ENCODE peak calls at places on chromosomes 12 and 14, in six cellular contexts. One of them, this sample, is unnamed.

GRCh38 chr12:52151859-52152783 is 39.7 kb downstream of the KRT80 start:
- DNase-seq in effector memory CD4-positive, alpha-beta T cell: peak
- DNase-seq in IMR-90: peak
- DNase-seq in sigmoid colon: peak
- DNase-seq in H7: peak
- DNase-seq in right cardiac atrium: peak
- DNase-seq in this sample: peak

GRCh38 chr14:51087024-51087423 is 7.9 kb downstream of the TRIM9 start:
- DNase-seq in IMR-90: no peak
- DNase-seq in effector memory CD4-positive, alpha-beta T cell: no peak
- DNase-seq in H7: peak
- DNase-seq in right cardiac atrium: no peak
- DNase-seq in sigmoid colon: peak
- DNase-seq in this sample: no peak

GRCh38 chr12:55974308-55974724 is 438 bp downstream of the RAB5B start:
- DNase-seq in sigmoid colon: peak
- DNase-seq in effector memory CD4-positive, alpha-beta T cell: peak
- DNase-seq in right cardiac atrium: no peak
- DNase-seq in IMR-90: peak
- DNase-seq in H7: peak
- DNase-seq in this sample: no peak

GRCh38 chr14:69356903-69357543 is 41.1 kb downstream of the ERH start:
- DNase-seq in effector memory CD4-positive, alpha-beta T cell: no peak
- DNase-seq in IMR-90: no peak
- DNase-seq in sigmoid colon: peak
- DNase-seq in right cardiac atrium: no peak
- DNase-seq in H7: peak
- DNase-seq in this sample: no peak

GRCh38 chr14:25121342-25122129 is 71.6 kb upstream of the STXBP6 start:
- DNase-seq in right cardiac atrium: no peak
- DNase-seq in sigmoid colon: no peak
- DNase-seq in H7: no peak
- DNase-seq in IMR-90: peak
- DNase-seq in effector memory CD4-positive, alpha-beta T cell: no peak
- DNase-seq in this sample: peak

GRCh38 chr14:95683793-95684192 is 2.4 kb upstream of the TCL1B start:
- DNase-seq in H7: peak
- DNase-seq in effector memory CD4-positive, alpha-beta T cell: peak
- DNase-seq in sigmoid colon: no peak
- DNase-seq in right cardiac atrium: no peak
- DNase-seq in IMR-90: no peak
- DNase-seq in this sample: peak

GRCh38 chr12:45446013-45446412 is 230.1 kb downstream of the ANO6 start:
- DNase-seq in IMR-90: no peak
- DNase-seq in right cardiac atrium: no peak
- DNase-seq in sigmoid colon: no peak
- DNase-seq in H7: no peak
- DNase-seq in effector memory CD4-positive, alpha-beta T cell: no peak
- DNase-seq in this sample: no peak

GRCh38 chr12:104183443-104183842 is 32.1 kb upstream of the TXNRD1 start:
- DNase-seq in effector memory CD4-positive, alpha-beta T cell: no peak
- DNase-seq in IMR-90: no peak
- DNase-seq in right cardiac atrium: no peak
- DNase-seq in sigmoid colon: no peak
- DNase-seq in H7: no peak
- DNase-seq in this sample: no peak

GRCh38 chr14:95153866-95154265 is 3.5 kb downstream of the DICER1 start:
- DNase-seq in sigmoid colon: no peak
- DNase-seq in IMR-90: no peak
- DNase-seq in effector memory CD4-positive, alpha-beta T cell: no peak
- DNase-seq in H7: no peak
- DNase-seq in right cardiac atrium: no peak
- DNase-seq in this sample: no peak

GRCh38 chr12:40171501-40171900 is 53.3 kb upstream of the LRRK2 start:
- DNase-seq in H7: no peak
- DNase-seq in right cardiac atrium: no peak
- DNase-seq in IMR-90: no peak
- DNase-seq in sigmoid colon: no peak
- DNase-seq in effector memory CD4-positive, alpha-beta T cell: no peak
- DNase-seq in this sample: no peak

GRCh38 chr14:102523200-102524025 is 13.8 kb upstream of the ANKRD9 start:
- DNase-seq in sigmoid colon: no peak
- DNase-seq in effector memory CD4-positive, alpha-beta T cell: no peak
- DNase-seq in right cardiac atrium: peak
- DNase-seq in H7: peak
- DNase-seq in IMR-90: no peak
- DNase-seq in this sample: no peak

GRCh38 chr12:80814453-80814852 is 97.7 kb downstream of the MYF5 start:
- DNase-seq in sigmoid colon: no peak
- DNase-seq in H7: no peak
- DNase-seq in effector memory CD4-positive, alpha-beta T cell: no peak
- DNase-seq in IMR-90: no peak
- DNase-seq in right cardiac atrium: no peak
- DNase-seq in this sample: no peak

GRCh38 chr12:105226219-105226618 is 9.8 kb downstream of the APPL2 start:
- DNase-seq in right cardiac atrium: peak
- DNase-seq in effector memory CD4-positive, alpha-beta T cell: no peak
- DNase-seq in H7: no peak
- DNase-seq in IMR-90: peak
- DNase-seq in sigmoid colon: peak
- DNase-seq in this sample: peak

GRCh38 chr14:79254069-79254775 is 957.1 kb downstream of the DIO2 start:
- DNase-seq in H7: no peak
- DNase-seq in effector memory CD4-positive, alpha-beta T cell: no peak
- DNase-seq in IMR-90: peak
- DNase-seq in right cardiac atrium: no peak
- DNase-seq in sigmoid colon: no peak
- DNase-seq in this sample: no peak

GRCh38 chr14:104935955-104936354 is 11.3 kb downstream of the PLD4 start:
- DNase-seq in H7: no peak
- DNase-seq in effector memory CD4-positive, alpha-beta T cell: no peak
- DNase-seq in right cardiac atrium: no peak
- DNase-seq in sigmoid colon: no peak
- DNase-seq in IMR-90: no peak
- DNase-seq in this sample: peak

GRCh38 chr12:62192486-62193250 is 67.5 kb upstream of the USP15 start:
- DNase-seq in sigmoid colon: peak
- DNase-seq in right cardiac atrium: peak
- DNase-seq in IMR-90: peak
- DNase-seq in effector memory CD4-positive, alpha-beta T cell: peak
- DNase-seq in H7: peak
- DNase-seq in this sample: no peak

GRCh38 chr12:79737875-79738718 is 47.3 kb upstream of the PAWR start:
- DNase-seq in right cardiac atrium: no peak
- DNase-seq in effector memory CD4-positive, alpha-beta T cell: no peak
- DNase-seq in H7: peak
- DNase-seq in sigmoid colon: no peak
- DNase-seq in IMR-90: peak
- DNase-seq in this sample: peak

GRCh38 chr12:5567021-5567744 is 135.3 kb downstream of the NTF3 start:
- DNase-seq in right cardiac atrium: peak
- DNase-seq in sigmoid colon: no peak
- DNase-seq in H7: no peak
- DNase-seq in effector memory CD4-positive, alpha-beta T cell: no peak
- DNase-seq in IMR-90: peak
- DNase-seq in this sample: no peak

GRCh38 chr12:48349471-48349870 is 1.2 kb downstream of the ZNF641 start:
- DNase-seq in effector memory CD4-positive, alpha-beta T cell: no peak
- DNase-seq in right cardiac atrium: peak
- DNase-seq in H7: no peak
- DNase-seq in sigmoid colon: no peak
- DNase-seq in IMR-90: no peak
- DNase-seq in this sample: no peak

GRCh38 chr14:92625213-92625612 is 111.6 kb downstream of the RIN3 start:
- DNase-seq in sigmoid colon: no peak
- DNase-seq in effector memory CD4-positive, alpha-beta T cell: no peak
- DNase-seq in H7: no peak
- DNase-seq in right cardiac atrium: no peak
- DNase-seq in IMR-90: peak
- DNase-seq in this sample: no peak

DNA sequence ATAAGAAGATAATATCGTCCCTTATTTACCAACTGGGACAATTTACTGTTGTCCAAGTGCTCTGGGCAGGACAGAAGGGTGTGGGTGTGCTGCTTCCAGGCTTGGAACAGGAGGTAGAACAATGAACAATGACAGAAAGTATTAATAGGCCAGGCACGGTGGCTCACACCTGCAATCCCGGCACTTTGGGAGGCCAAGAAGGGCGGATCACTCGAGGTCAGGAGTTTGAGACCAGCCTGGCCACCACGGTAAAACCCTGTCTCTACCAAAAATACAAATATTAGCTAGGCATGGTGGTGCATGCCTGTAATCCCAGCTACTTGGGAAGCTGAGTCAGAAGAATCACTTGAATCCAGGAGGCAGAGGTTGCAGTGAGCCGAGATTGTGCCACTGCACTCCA is 2.5 kb downstream of the IFI27 start:
- DNase-seq in IMR-90: no peak
- DNase-seq in sigmoid colon: peak
- DNase-seq in right cardiac atrium: no peak
- DNase-seq in H7: no peak
- DNase-seq in effector memory CD4-positive, alpha-beta T cell: no peak
- DNase-seq in this sample: peak
- H3K4me3 ChIP-seq in IMR-90: no peak
- H3K4me3 ChIP-seq in sigmoid colon: no peak
- H3K4me3 ChIP-seq in right cardiac atrium: peak
- H3K4me3 ChIP-seq in H7: no peak
- H3K4me3 ChIP-seq in effector memory CD4-positive, alpha-beta T cell: no peak
- H3K4me3 ChIP-seq in this sample: no peak

GRCh38 chr14:99331796-99332195 is 59.8 kb upstream of the BCL11B start:
- DNase-seq in IMR-90: no peak
- DNase-seq in right cardiac atrium: no peak
- DNase-seq in sigmoid colon: peak
- DNase-seq in effector memory CD4-positive, alpha-beta T cell: no peak
- DNase-seq in H7: no peak
- DNase-seq in this sample: no peak
- H3K4me3 ChIP-seq in IMR-90: no peak
- H3K4me3 ChIP-seq in right cardiac atrium: no peak
- H3K4me3 ChIP-seq in sigmoid colon: no peak
- H3K4me3 ChIP-seq in effector memory CD4-positive, alpha-beta T cell: no peak
- H3K4me3 ChIP-seq in H7: no peak
- H3K4me3 ChIP-seq in this sample: no peak

DNA sequence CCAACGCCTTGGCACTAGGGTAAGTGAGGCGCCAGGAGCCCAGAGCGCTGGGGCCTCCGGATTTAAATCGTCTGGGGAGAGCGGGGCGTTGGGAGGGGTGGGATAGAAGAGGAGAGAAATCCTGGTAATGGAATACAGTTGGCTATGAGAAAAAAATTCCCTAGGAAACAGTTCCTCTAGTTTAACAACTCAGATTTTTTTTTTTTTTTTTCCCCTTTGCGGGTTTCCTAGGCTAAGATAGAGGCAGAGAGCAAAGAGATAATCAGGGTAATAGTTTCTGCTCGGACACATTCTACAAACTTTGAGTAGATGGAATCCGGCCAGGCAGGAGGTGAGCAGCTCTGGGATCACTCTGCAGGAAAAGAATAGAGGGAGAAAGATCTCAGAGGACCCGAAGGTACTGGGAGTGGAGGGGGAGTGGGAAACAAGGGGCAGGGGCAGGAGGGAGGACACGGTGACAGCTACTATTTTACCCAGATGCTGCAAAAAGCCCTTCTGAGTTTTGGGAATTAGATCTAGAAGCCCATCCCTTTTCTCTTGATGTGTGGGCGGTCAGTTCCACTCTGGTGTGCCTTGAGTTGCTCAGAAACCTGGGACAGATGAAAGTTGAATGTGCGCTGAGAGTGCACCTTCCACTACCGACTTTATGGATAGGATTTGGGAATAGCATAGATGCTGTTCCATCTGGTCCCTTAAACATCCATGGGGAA is 439 bp downstream of the GPRC5A start:
- DNase-seq in H7: no peak
- DNase-seq in effector memory CD4-positive, alpha-beta T cell: no peak
- DNase-seq in sigmoid colon: no peak
- DNase-seq in right cardiac atrium: no peak
- DNase-seq in IMR-90: no peak
- DNase-seq in this sample: no peak
- H3K4me3 ChIP-seq in H7: peak
- H3K4me3 ChIP-seq in effector memory CD4-positive, alpha-beta T cell: peak
- H3K4me3 ChIP-seq in sigmoid colon: peak
- H3K4me3 ChIP-seq in right cardiac atrium: peak
- H3K4me3 ChIP-seq in IMR-90: peak
- H3K4me3 ChIP-seq in this sample: no peak

GRCh38 chr12:6955462-6956331 is 4.5 kb downstream of the PTPN6 start:
- DNase-seq in effector memory CD4-positive, alpha-beta T cell: no peak
- DNase-seq in right cardiac atrium: peak
- DNase-seq in sigmoid colon: peak
- DNase-seq in IMR-90: no peak
- DNase-seq in H7: no peak
- DNase-seq in this sample: no peak
- H3K4me3 ChIP-seq in effector memory CD4-positive, alpha-beta T cell: no peak
- H3K4me3 ChIP-seq in right cardiac atrium: no peak
- H3K4me3 ChIP-seq in sigmoid colon: no peak
- H3K4me3 ChIP-seq in IMR-90: no peak
- H3K4me3 ChIP-seq in H7: no peak
- H3K4me3 ChIP-seq in this sample: no peak

DNA sequence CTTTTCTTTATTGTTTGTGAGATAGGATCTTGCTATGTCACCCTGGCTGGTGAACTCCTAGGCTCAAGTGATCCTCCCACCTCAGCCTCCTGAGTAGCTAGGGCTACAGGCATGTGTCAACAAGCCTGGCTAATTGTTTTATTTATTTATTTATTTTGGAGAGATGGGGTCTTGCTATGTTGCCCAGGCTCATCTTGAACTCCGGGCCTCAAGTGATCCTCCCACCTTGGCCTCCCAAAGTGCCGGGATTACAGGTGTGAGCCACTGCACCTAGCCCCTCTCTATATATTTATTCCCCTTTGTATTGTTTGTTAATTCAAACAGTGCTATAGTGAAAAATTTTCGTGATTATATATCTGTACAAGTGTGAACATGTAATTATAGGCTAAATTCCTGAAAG is 123.3 kb downstream of the DAAM1 start:
- DNase-seq in H7: no peak
- DNase-seq in IMR-90: no peak
- DNase-seq in right cardiac atrium: no peak
- DNase-seq in effector memory CD4-positive, alpha-beta T cell: no peak
- DNase-seq in sigmoid colon: no peak
- DNase-seq in this sample: no peak
- H3K4me3 ChIP-seq in H7: no peak
- H3K4me3 ChIP-seq in IMR-90: no peak
- H3K4me3 ChIP-seq in right cardiac atrium: no peak
- H3K4me3 ChIP-seq in effector memory CD4-positive, alpha-beta T cell: no peak
- H3K4me3 ChIP-seq in sigmoid colon: no peak
- H3K4me3 ChIP-seq in this sample: no peak

DNA sequence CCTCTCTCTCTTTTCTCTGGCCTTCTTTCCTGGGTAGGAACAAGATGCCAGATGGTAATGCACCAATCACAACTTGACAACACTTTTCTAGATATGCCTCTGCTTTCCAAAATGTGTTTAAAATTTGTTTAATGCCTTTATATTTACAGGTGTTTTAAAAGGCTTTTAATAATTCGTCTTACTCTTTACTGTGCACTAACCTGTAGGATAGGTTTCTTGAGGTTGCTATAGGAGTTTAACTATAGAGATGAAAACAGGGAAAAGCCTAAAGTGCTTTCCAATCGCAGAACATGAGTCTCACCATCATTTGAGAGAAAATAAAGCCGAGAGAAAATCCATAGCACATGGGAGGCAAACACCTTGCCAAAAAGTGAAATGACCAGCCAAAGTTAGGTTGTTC is 74.1 kb downstream of the TMTC1 start:
- DNase-seq in H7: no peak
- DNase-seq in effector memory CD4-positive, alpha-beta T cell: no peak
- DNase-seq in right cardiac atrium: no peak
- DNase-seq in IMR-90: no peak
- DNase-seq in sigmoid colon: no peak
- DNase-seq in this sample: no peak
- H3K4me3 ChIP-seq in H7: no peak
- H3K4me3 ChIP-seq in effector memory CD4-positive, alpha-beta T cell: no peak
- H3K4me3 ChIP-seq in right cardiac atrium: no peak
- H3K4me3 ChIP-seq in IMR-90: no peak
- H3K4me3 ChIP-seq in sigmoid colon: no peak
- H3K4me3 ChIP-seq in this sample: no peak

This sample was measured in lower leg skin.